ENCODE peak calls at places on chromosomes 3 and 15, in eight cellular contexts. D is psoas muscle, B is tibial nerve, W is GM12865, H is retinal pigment epithelial cell, C is endodermal cell, R is heart left ventricle, V is cardiac fibroblast. G is an unnamed sample.

GRCh38 chr3:53109822-53110771 is 20.1 kb downstream of the RFT1 start:
- DNase-seq in W (peak), V (peak), H (no peak), B (no peak), R (no peak), D (peak), C (peak), G (peak)

GRCh38 chr3:54817628-54818027 is 110.2 kb downstream of the LRTM1 start:
- DNase-seq in B (no peak), D (no peak), W (no peak), H (no peak), R (no peak), V (no peak), C (no peak), G (no peak)

GRCh38 chr3:32203854-32204253 is 34.6 kb upstream of the CMTM8 start:
- DNase-seq in V (peak), B (no peak), H (no peak), R (no peak), C (no peak), W (no peak), D (no peak), G (peak)

GRCh38 chr3:150000631-150001030 is 29.9 kb upstream of the PFN2 start:
- DNase-seq in W (no peak), H (no peak), C (no peak), V (peak), D (no peak), R (no peak), B (no peak), G (no peak)

GRCh38 chr3:160478338-160478737 is 28.8 kb upstream of the TRIM59 start:
- DNase-seq in W (no peak), R (no peak), B (no peak), C (no peak), H (no peak), V (peak), D (no peak), G (peak)

GRCh38 chr3:38111696-38112377 is 25.1 kb downstream of the ACAA1 start:
- DNase-seq in H (no peak), B (no peak), D (no peak), V (no peak), W (no peak), C (peak), R (peak), G (no peak)

GRCh38 chr15:35673093-35673573 is 127.2 kb upstream of the DPH6 start:
- DNase-seq in W (peak), R (no peak), B (no peak), V (no peak), D (no peak), C (no peak), H (no peak), G (peak)

GRCh38 chr3:171140246-171140645 is 113.7 kb upstream of the SLC2A2 start:
- DNase-seq in D (no peak), R (no peak), C (no peak), H (no peak), W (no peak), B (no peak), V (no peak), G (no peak)

GRCh38 chr3:38842266-38842965 is 26.4 kb upstream of the SCN10A start:
- DNase-seq in C (no peak), W (no peak), D (no peak), H (no peak), B (no peak), R (no peak), V (no peak), G (no peak)

GRCh38 chr15:87944051-87944450 is 312.5 kb downstream of the NTRK3 start:
- DNase-seq in V (no peak), B (no peak), D (no peak), W (no peak), R (no peak), C (no peak), H (no peak), G (no peak)

GRCh38 chr3:117547956-117548550 is 838.5 kb downstream of the TUSC7 start:
- DNase-seq in H (peak), C (no peak), W (no peak), R (no peak), V (peak), D (no peak), B (no peak), G (peak)

GRCh38 chr3:46848271-46849097 is 14.8 kb downstream of the MYL3 start:
- DNase-seq in B (no peak), R (peak), C (peak), V (peak), D (peak), H (no peak), W (peak), G (peak)

GRCh38 chr15:48059786-48060185 is 61.0 kb upstream of the SLC24A5 start:
- DNase-seq in V (no peak), W (no peak), D (peak), C (no peak), B (peak), H (no peak), R (no peak), G (peak)

GRCh38 chr3:11944052-11944673 is 60.0 kb upstream of the SYN2 start:
- DNase-seq in C (peak), H (no peak), D (no peak), R (no peak), B (no peak), V (peak), W (no peak), G (peak)

DNA sequence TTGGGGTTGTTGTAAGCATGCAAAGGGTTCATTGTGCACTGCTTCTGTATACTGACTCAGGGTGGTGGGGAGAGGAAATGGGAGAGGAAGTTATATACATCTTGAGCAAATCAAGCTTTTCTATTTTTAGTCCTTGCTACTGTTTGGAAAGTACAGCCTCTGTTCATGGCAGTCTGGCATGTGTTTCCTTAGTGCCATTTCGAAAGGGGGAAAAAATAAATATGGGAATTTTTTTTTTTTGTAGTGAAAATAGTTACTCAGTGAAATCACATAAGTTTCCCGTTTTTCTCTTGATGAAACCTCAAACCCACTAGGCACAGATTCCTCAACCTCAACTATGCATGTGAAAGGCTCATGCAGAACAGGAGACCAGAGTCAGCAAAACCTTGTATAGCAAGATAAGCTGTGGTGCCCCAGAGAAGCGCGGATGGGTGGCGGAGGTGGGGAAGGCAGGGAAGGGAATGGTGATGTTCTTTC is 353.3 kb downstream of the LPP start:
- DNase-seq in R (no peak), C (no peak), D (no peak), W (no peak), H (peak), V (peak), B (no peak), G (peak)
- H3K4me3 ChIP-seq in R (no peak), C (no peak), D (no peak), W (no peak), H (no peak), V (no peak), B (no peak), G (no peak)

GRCh38 chr3:138184994-138185393 is 2.1 kb upstream of the ARMC8 start:
- DNase-seq in R (no peak), D (no peak), V (peak), W (no peak), B (no peak), H (no peak), C (no peak), G (no peak)

GRCh38 chr3:138174421-138175122 is at the start of gene DBR1:
- DNase-seq in C (peak), B (peak), W (peak), R (peak), V (peak), H (no peak), D (peak), G (peak)

GRCh38 chr3:138186216-138186615 is 885 bp upstream of the ARMC8 start:
- DNase-seq in C (no peak), V (peak), D (no peak), W (no peak), R (no peak), B (no peak), H (no peak), G (no peak)

DNA sequence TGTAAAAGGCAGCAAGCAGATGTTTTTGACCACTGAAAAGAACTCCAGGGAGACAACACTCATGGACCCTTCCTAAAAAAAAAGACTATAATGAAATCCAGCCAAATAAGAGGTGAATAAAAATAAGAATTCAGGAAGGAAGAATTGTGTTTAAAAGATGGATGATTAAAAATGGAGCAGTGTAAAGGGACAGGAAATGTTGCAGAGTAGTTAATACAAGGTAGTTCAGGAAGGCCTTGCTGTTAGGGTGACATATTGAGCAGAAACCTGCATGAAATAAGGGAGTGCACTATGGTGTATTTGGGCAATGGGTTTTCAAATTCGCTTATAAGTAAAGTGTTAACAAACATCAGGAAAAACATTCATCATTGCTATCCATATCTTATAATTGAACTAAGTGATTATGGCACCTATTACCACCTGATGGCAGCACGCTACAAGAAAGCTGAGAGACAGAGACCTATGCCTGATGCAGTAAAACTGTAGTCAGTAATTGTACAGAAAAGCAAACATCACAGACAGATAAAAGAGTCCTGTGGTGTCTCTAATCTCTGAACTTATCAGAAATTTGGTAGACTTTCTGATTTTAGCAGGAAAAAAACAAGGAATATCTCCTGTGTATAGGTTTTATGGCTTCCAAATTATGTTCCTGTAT is 5.8 kb upstream of the DBR1 start:
- DNase-seq in R (no peak), V (peak), B (no peak), H (no peak), D (no peak), W (peak), C (no peak), G (peak)
- TF ChIP-seq CTCF in R (peak), V (peak), B (no peak), H (peak), D (peak), W (peak), C (peak), G (peak)

GRCh38 chr15:60392986-60393811 is 4.6 kb downstream of the ANXA2 start:
- DNase-seq in B (peak), D (peak), C (peak), V (peak), R (no peak), W (no peak), H (no peak), G (peak)
- H3K4me3 ChIP-seq in B (no peak), D (peak), C (peak), V (no peak), R (peak), W (no peak), H (peak), G (peak)

DNA sequence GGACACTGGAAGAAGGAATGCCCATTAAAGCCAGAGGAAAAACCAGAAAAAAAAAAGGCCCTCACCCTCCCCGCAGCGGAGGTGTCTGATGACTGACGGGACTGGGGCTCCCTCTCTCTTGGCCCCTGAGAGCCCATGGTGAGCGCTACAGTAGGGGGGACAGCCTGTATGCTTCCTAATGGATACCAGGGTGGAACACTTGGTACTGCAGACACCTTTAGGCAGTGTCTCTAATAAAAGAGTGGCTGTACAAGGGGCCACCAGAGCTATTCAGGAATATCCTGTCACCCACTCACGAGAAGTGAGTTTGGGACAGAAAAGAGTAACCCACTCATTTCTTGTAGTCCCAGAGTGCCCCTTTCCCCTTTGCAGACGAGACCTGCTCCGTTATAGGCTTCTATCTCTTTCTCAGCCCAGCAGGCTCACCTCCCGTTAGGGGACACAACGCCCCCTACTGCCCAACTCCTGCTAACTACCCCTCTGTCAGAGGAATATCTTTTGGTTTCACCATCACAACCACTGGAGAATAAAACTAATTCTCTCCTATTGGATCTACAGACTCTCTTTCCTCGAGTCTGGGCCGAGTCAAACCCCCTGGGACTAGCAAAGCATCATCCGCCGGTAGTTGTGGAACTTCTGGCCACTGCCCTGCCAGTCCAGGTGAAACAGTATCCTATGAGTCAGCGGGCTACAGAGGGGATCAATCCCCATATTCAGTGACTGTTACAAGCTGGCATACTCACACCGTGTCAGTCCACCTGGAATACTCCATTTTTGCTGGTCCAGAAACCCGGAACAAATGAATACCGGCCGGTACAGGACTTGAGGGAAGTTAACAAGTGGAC is 40.8 kb downstream of the ZBTB11 start:
- DNase-seq in B (no peak), R (no peak), C (peak), D (peak), V (peak), H (no peak), W (peak), G (peak)
- TF ChIP-seq CTCF in B (peak), R (peak), C (peak), D (peak), V (peak), H (peak), W (peak), G (peak)